ENCODE peak calls at places on chromosomes 1 and 21, in four cellular contexts. T, O, K and S are unnamed samples.

GRCh38 chr1:30816211-30817082 is 58.9 kb upstream of the LAPTM5 start:
- DNase-seq in T (peak), K (peak), O (peak), S (peak)

GRCh38 chr1:193183019-193183643 is 3.3 kb downstream of the B3GALT2 start:
- DNase-seq in O (peak), T (no peak), K (peak), S (no peak)

GRCh38 chr1:36645911-36646310 is 163.2 kb upstream of the CSF3R start:
- DNase-seq in T (no peak), O (no peak), K (no peak), S (no peak)

GRCh38 chr21:17742940-17743592 is 76.1 kb downstream of the C21orf91 start:
- DNase-seq in T (no peak), O (no peak), K (no peak), S (no peak)

GRCh38 chr21:38729745-38730401 is 75.9 kb upstream of the ETS2 start:
- DNase-seq in O (peak), K (no peak), T (no peak), S (no peak)

GRCh38 chr1:228691926-228692325 is 43.4 kb upstream of the RHOU start:
- DNase-seq in O (peak), K (peak), T (no peak), S (no peak)

GRCh38 chr1:70205076-70205436 is 323 bp downstream of the LRRC40 start:
- DNase-seq in T (no peak), K (no peak), O (no peak), S (no peak)

GRCh38 chr1:119731741-119732430 is 20.2 kb downstream of the PHGDH start:
- DNase-seq in O (no peak), T (no peak), K (no peak), S (no peak)

GRCh38 chr1:151806170-151806569 is 951 bp upstream of the LINGO4 start:
- DNase-seq in K (no peak), O (no peak), T (no peak), S (no peak)

GRCh38 chr21:42658320-42659105 is 5.1 kb downstream of the PDE9A start:
- DNase-seq in K (no peak), T (no peak), O (no peak), S (no peak)

GRCh38 chr1:14662116-14662515 is 63.6 kb downstream of the KAZN start:
- DNase-seq in T (no peak), K (no peak), O (no peak), S (no peak)

GRCh38 chr1:227369102-227369760 is 50.9 kb upstream of the CDC42BPA start:
- DNase-seq in O (no peak), K (no peak), T (no peak), S (no peak)

GRCh38 chr1:43444151-43444826 is 9.4 kb downstream of the HYI start:
- DNase-seq in T (no peak), K (no peak), O (no peak), S (no peak)

GRCh38 chr1:2876846-2877245 is 75.4 kb upstream of the TTC34 start:
- DNase-seq in K (no peak), O (no peak), T (no peak), S (no peak)

GRCh38 chr1:87872189-87872588 is 543.5 kb downstream of the LMO4 start:
- DNase-seq in K (no peak), T (no peak), O (no peak), S (no peak)

GRCh38 chr21:39788383-39788782 is 43.4 kb downstream of the IGSF5 start:
- DNase-seq in T (peak), K (peak), O (peak), S (peak)

GRCh38 chr1:26419494-26419893 is 8.9 kb downstream of the LIN28A start:
- DNase-seq in T (no peak), O (no peak), K (no peak), S (no peak)

GRCh38 chr21:44996983-44997936 is 57.4 kb downstream of the SLX9 start:
- DNase-seq in T (no peak), K (no peak), O (no peak), S (no peak)

GRCh38 chr1:56137829-56138505 is 441.4 kb downstream of the PLPP3 start:
- DNase-seq in T (no peak), O (peak), K (peak), S (no peak)

GRCh38 chr1:230588323-230588746 is 53.9 kb upstream of the COG2 start:
- DNase-seq in T (no peak), O (no peak), K (no peak), S (no peak)

GRCh38 chr1:107875689-107876088 is 89.3 kb downstream of the VAV3 start:
- DNase-seq in O (no peak), K (peak), T (no peak), S (no peak)

GRCh38 chr1:206895320-206895719 is 1.9 kb upstream of the IL24 start:
- DNase-seq in T (no peak), O (no peak), K (no peak), S (no peak)

GRCh38 chr1:82398357-82398756 is 597.6 kb downstream of the ADGRL2 start:
- DNase-seq in K (no peak), T (no peak), O (no peak), S (no peak)

GRCh38 chr1:230047114-230047865 is 19.7 kb upstream of the GALNT2 start:
- DNase-seq in K (no peak), O (no peak), T (no peak), S (no peak)

GRCh38 chr21:35506352-35506751 is 457.2 kb upstream of the RUNX1 start:
- DNase-seq in T (no peak), K (no peak), O (peak), S (no peak)

GRCh38 chr21:43965911-43966585 is 46.1 kb upstream of the TRAPPC10 start:
- DNase-seq in K (no peak), T (no peak), O (no peak), S (no peak)

GRCh38 chr1:54153548-54154439 is 994 bp upstream of the CDCP2 start:
- DNase-seq in T (no peak), O (peak), K (peak), S (peak)

GRCh38 chr1:93107395-93107794 is 28.3 kb downstream of the MTF2 start:
- DNase-seq in K (no peak), O (no peak), T (no peak), S (no peak)

GRCh38 chr1:164223378-164223777 is 335.6 kb upstream of the PBX1 start:
- DNase-seq in T (no peak), K (no peak), O (no peak), S (no peak)

GRCh38 chr1:25443030-25443699 is 12.5 kb downstream of the MACO1 start:
- DNase-seq in K (no peak), O (no peak), T (no peak), S (no peak)

GRCh38 chr1:153649137-153649866 is 9.2 kb upstream of the SNAPIN start:
- DNase-seq in K (no peak), T (no peak), O (no peak), S (no peak)

GRCh38 chr1:224339422-224340033 is 9.6 kb upstream of the NVL start:
- DNase-seq in T (no peak), O (no peak), K (no peak), S (no peak)

GRCh38 chr1:181909010-181909409 is 152.5 kb downstream of the ZNF648 start:
- DNase-seq in K (no peak), O (no peak), T (no peak), S (no peak)

GRCh38 chr1:234934611-234935033 is 194.0 kb downstream of the TOMM20 start:
- DNase-seq in O (peak), K (peak), T (no peak), S (no peak)

GRCh38 chr1:186915555-186915954 is 86.8 kb downstream of the PLA2G4A start:
- DNase-seq in O (no peak), K (peak), T (no peak), S (no peak)
- TF ChIP-seq CTCF in O (peak), K (no peak), T (no peak), S (no peak)

DNA sequence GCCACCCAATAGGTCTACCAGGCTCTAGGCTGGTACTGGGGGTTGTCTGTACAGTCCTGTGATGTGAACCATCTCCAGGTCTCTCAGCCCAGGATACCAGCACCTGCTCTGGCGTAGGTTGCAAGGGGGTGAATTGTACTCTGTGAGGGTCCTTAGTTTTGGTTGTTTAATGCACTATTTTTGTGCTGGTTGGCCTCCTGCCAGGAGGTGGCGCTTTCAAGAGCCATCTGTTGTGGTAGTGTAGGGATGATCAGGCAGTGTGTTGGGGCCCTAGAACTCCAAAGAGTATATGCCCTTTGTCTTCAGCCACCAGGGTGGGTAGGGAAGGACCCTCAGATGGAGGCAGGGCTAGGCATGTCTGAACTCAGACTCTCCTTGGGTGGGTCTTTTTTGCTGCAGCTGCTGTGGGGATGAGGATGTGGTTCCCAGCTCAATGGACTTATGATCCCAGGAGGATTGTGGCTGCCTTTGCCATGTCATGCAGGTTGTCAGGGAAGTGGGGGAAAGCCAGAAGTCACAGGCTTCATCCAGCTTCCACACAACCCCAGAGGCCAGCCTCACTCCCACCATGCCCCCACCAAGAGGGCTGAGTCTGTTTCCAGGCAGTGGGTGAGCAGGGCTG is 301.8 kb upstream of the CHRM3 start:
- DNase-seq in O (no peak), K (no peak), T (no peak), S (no peak)
- TF ChIP-seq CTCF in O (no peak), K (no peak), T (no peak), S (no peak)

GRCh38 chr1:6389971-6390370 is 3.6 kb downstream of the ACOT7 start:
- DNase-seq in T (no peak), K (no peak), O (no peak), S (no peak)

GRCh38 chr1:6396998-6397397 is 3.4 kb upstream of the ACOT7 start:
- DNase-seq in T (no peak), O (no peak), K (no peak), S (no peak)

GRCh38 chr1:6392880-6393399 is 627 bp downstream of the ACOT7 start:
- DNase-seq in K (no peak), T (no peak), O (no peak), S (no peak)

GRCh38 chr1:6392081-6392879 is 1.3 kb downstream of the ACOT7 start:
- DNase-seq in T (no peak), K (no peak), O (no peak), S (no peak)

DNA sequence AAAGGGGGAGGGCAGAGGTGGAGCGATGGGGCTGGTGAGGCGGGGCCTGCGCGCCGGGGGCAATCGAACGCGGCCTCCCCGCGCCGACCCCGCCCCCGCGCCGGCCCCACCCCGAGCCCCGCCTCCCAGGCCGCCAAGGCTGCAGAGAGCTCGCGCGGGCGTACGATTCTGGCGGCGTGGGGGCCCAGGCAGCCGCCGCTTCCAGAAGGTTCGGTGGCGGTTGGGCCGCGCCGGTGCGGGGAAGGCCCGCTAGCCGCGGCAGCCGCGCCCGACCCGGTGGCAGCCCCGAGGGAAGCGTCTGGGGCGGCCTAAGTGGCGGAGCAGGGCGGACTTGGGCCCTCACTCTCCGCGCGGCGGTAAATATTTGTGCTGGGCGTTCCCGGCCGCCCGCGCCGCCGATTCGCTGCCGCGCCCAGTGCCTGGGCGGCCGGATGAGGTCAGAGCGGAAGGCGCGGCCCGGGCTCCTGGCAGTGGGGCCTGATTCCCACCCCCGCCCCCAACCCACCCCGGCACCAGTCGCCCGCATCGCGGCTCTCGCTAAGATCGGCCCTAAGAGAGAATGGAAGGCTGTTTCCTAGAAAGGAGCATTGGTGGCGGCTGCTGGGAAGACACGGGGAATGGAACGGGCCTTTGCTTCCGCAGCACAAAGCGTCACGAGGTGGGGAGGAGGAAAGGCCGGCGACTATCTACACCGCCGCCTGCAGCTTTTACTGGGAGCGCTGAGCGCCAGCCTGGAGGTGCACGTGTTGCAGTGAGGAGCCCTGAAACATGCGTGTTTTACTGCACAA is at the start of gene ACOT7:
- DNase-seq in K (peak), T (peak), O (peak), S (peak)
- TF ChIP-seq CTCF in K (peak), T (no peak), O (peak), S (no peak)

DNA sequence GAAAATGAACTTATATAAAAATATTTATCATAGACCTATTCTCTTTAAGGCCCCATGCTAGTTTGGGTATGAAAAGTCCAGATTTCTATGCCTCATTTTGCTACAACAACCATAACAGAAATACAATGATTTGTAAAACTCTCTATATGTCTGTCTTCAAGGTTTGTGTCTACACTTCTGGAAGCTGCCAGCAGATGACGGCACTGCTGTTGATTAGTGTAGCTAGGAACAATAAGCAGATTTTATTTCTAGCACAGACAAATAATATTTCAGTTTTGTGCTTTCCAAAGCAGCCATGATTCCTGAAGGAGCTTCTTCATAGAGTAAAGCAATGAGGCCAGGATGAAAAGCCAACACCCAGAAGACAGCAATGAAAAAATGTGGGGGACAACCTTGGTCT is 779.6 kb upstream of the ADGRL2 start:
- DNase-seq in K (no peak), O (peak), T (no peak), S (no peak)
- TF ChIP-seq CTCF in K (no peak), O (no peak), T (no peak), S (no peak)

DNA sequence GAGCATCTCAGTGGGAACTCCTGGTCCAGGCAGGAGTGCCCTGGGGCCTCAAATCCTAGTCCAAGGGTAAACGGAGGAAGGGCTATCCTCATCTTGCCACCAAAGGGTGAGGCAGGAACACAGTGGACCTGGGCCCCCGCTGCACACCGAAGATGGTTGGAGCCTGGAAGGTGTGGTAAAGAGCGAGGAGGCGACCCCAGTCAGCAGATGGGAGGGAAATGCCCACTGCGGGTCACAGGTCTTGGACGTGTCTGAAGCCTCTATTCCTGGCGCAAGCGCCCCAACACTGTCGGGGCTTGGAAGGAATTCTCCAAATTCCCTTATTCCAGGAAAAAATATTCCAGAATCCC is 38.5 kb upstream of the SYNC start:
- DNase-seq in K (no peak), O (no peak), T (no peak), S (no peak)
- TF ChIP-seq CTCF in K (no peak), O (no peak), T (no peak), S (no peak)

GRCh38 chr1:155318082-155318481 is 2.6 kb upstream of the RUSC1 start:
- DNase-seq in T (no peak), O (no peak), K (no peak), S (no peak)
- TF ChIP-seq CTCF in T (no peak), O (no peak), K (no peak), S (no peak)

GRCh38 chr1:118302145-118302544 is 117.1 kb upstream of the SPAG17 start:
- DNase-seq in T (no peak), K (peak), O (no peak), S (no peak)

GRCh38 chr1:118303534-118303933 is 118.5 kb upstream of the SPAG17 start:
- DNase-seq in T (no peak), O (no peak), K (no peak), S (no peak)

GRCh38 chr1:118300808-118301207 is 115.8 kb upstream of the SPAG17 start:
- DNase-seq in K (no peak), T (no peak), O (no peak), S (no peak)

GRCh38 chr1:118304722-118305344 is 119.8 kb upstream of the SPAG17 start:
- DNase-seq in K (peak), O (peak), T (no peak), S (no peak)
- TF ChIP-seq CTCF in K (peak), O (peak), T (peak), S (no peak)

DNA sequence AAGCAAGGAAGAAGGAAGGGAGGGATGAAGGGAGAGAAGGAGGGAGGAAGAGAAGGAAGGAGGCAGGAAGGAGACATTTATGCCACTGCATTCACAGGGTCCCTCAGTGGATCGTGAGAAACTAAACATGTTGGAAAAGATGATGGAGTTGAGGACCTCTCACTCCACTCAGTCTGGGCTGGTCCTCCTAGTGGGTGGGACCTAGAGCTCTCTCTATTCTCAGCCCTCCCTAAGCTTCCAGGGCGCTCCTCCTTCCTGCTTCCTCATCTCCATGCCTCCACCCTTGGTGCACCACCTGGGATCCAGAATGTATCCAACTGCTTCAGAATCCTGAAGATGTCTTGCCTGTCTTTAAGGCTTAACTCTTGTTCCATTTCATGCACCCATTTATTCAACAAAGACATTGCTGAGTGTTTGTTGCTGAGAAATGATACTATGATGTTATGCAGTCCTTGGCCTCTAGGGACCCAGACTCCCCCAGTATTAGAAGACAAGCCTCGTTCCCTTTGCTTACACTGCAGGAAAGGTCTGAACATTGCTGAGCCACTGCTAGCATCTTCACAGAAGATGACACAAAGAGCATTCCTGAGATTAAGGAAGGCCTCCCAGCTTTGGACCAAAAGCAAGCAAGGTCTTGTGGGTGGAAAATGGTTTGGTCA is 88.5 kb downstream of the BEND5 start:
- DNase-seq in K (peak), O (no peak), T (no peak), S (no peak)
- TF ChIP-seq CTCF in K (peak), O (peak), T (peak), S (no peak)